ENCODE peak calls at places on chromosomes 3 and 15, in nine cellular contexts. O is kidney epithelial cell, J is psoas muscle, S is tibial artery, F is cardiac muscle cell, W is MM.1S, Y is upper lobe of right lung, G is breast epithelium, C is A549. Z is an unnamed sample.

GRCh38 chr15:86555939-86556725 is 476.5 kb downstream of the AGBL1 start:
- DNase-seq in C (peak), O (no peak), Y (no peak), S (no peak), W (no peak), J (no peak), G (no peak), F (no peak), Z (no peak)

GRCh38 chr3:177262396-177262795 is 65.1 kb upstream of the TBL1XR1 start:
- DNase-seq in G (no peak), Y (no peak), O (peak), F (no peak), J (no peak), C (no peak), W (no peak), S (no peak), Z (no peak)

GRCh38 chr3:94887056-94887455 is 824.2 kb downstream of the NSUN3 start:
- DNase-seq in C (no peak), O (no peak), W (no peak), Y (no peak), F (peak), J (no peak), G (no peak), S (no peak), Z (no peak)

GRCh38 chr3:126441256-126441880 is 34.3 kb downstream of the ZXDC start:
- DNase-seq in W (no peak), C (no peak), Y (peak), F (no peak), O (no peak), G (no peak), J (no peak), S (no peak), Z (no peak)

GRCh38 chr15:65870889-65871533 is 1.7 kb downstream of the RAB11A start:
- DNase-seq in F (peak), C (peak), S (no peak), O (no peak), J (no peak), Y (no peak), W (no peak), G (no peak), Z (no peak)

GRCh38 chr3:157159037-157159761 is 748 bp downstream of the CCNL1 start:
- DNase-seq in W (peak), O (no peak), Y (peak), S (peak), C (peak), F (peak), J (peak), G (peak), Z (no peak)

GRCh38 chr3:20197775-20198174 is 11.8 kb upstream of the SGO1 start:
- DNase-seq in O (no peak), S (no peak), C (no peak), W (no peak), G (no peak), J (no peak), Y (no peak), F (no peak), Z (no peak)

GRCh38 chr3:159077860-159078259 is 276.0 kb downstream of the MFSD1 start:
- DNase-seq in Y (no peak), O (no peak), F (peak), G (no peak), W (no peak), S (no peak), C (no peak), J (no peak), Z (peak)

GRCh38 chr3:194072097-194072428 is 63.9 kb upstream of the HES1 start:
- DNase-seq in F (no peak), J (no peak), S (no peak), Y (no peak), C (no peak), G (no peak), O (no peak), W (no peak), Z (no peak)

GRCh38 chr15:31392761-31393401 is 66.2 kb downstream of the KLF13 start:
- DNase-seq in W (no peak), Y (no peak), C (no peak), G (no peak), O (no peak), J (no peak), S (no peak), F (peak), Z (no peak)

GRCh38 chr15:81298606-81299005 is 25.3 kb downstream of the STARD5 start:
- DNase-seq in W (no peak), O (no peak), S (peak), Y (no peak), F (no peak), G (no peak), J (no peak), C (no peak), Z (no peak)

GRCh38 chr3:101940521-101940992 is 91.2 kb downstream of the NFKBIZ start:
- DNase-seq in O (peak), G (no peak), Y (peak), W (no peak), C (peak), S (no peak), J (peak), F (peak), Z (peak)

GRCh38 chr15:44536298-44536961 is 517 bp upstream of the EIF3J start:
- DNase-seq in F (no peak), O (peak), G (peak), C (no peak), Y (peak), W (peak), S (peak), J (peak), Z (peak)

GRCh38 chr15:75758071-75758872 is 45.6 kb upstream of the CSPG4 start:
- DNase-seq in S (peak), Y (peak), J (peak), O (no peak), F (peak), G (peak), C (peak), W (peak), Z (peak)

GRCh38 chr15:70466895-70467529 is 296.3 kb downstream of the UACA start:
- DNase-seq in J (no peak), W (peak), F (peak), C (peak), O (no peak), S (peak), G (no peak), Y (peak), Z (peak)

GRCh38 chr15:43463542-43463941 is 29.4 kb downstream of the TP53BP1 start:
- DNase-seq in O (no peak), G (no peak), J (no peak), S (no peak), C (no peak), F (peak), Y (no peak), W (no peak), Z (no peak)

GRCh38 chr3:159804726-159805410 is 183.8 kb upstream of the IL12A start:
- DNase-seq in F (peak), G (peak), J (peak), O (no peak), S (peak), C (peak), Y (no peak), W (peak), Z (peak)

GRCh38 chr3:147311716-147312115 is 94.6 kb downstream of the ZIC4 start:
- DNase-seq in S (no peak), J (no peak), C (no peak), W (no peak), F (no peak), O (no peak), G (no peak), Y (no peak), Z (peak)

GRCh38 chr3:194254032-194254431 is 97.1 kb downstream of the CPN2 start:
- DNase-seq in J (no peak), F (no peak), Y (no peak), W (no peak), S (no peak), G (no peak), O (no peak), C (no peak), Z (no peak)

GRCh38 chr3:148727242-148727641 is 29.5 kb downstream of the AGTR1 start:
- DNase-seq in W (peak), Y (no peak), C (peak), S (no peak), O (no peak), J (no peak), F (peak), G (peak), Z (no peak)

GRCh38 chr15:101010781-101011180 is 91.6 kb downstream of the LRRK1 start:
- DNase-seq in G (no peak), S (no peak), J (no peak), W (no peak), C (no peak), F (no peak), Y (no peak), O (no peak), Z (no peak)

GRCh38 chr15:44712108-44713005 is 1.0 kb downstream of the B2M start:
- DNase-seq in C (peak), G (peak), O (peak), S (peak), F (peak), J (peak), Y (peak), W (peak), Z (peak)

GRCh38 chr3:35789039-35789438 is 149.7 kb downstream of the ARPP21 start:
- DNase-seq in J (peak), S (no peak), C (no peak), G (no peak), F (no peak), Y (no peak), O (no peak), W (no peak), Z (no peak)

GRCh38 chr15:43912991-43913927 is 86.5 kb downstream of the WDR76 start:
- DNase-seq in F (peak), O (peak), J (no peak), Y (no peak), G (no peak), C (peak), S (peak), W (no peak), Z (peak)

GRCh38 chr15:52491460-52491859 is 37.2 kb downstream of the MYO5A start:
- DNase-seq in O (no peak), S (no peak), J (no peak), G (no peak), Y (no peak), W (no peak), C (no peak), F (peak), Z (no peak)

GRCh38 chr3:130539005-130539404 is 22.0 kb downstream of the COL6A6 start:
- DNase-seq in C (peak), J (no peak), S (no peak), W (peak), F (peak), Y (peak), O (peak), G (no peak), Z (no peak)

GRCh38 chr3:53604232-53604631 is 109.8 kb downstream of the CACNA1D start:
- DNase-seq in W (no peak), S (no peak), F (no peak), O (no peak), Y (no peak), C (no peak), G (no peak), J (no peak), Z (no peak)

GRCh38 chr15:29127506-29128430 is 141.9 kb downstream of the NSMCE3 start:
- DNase-seq in S (no peak), Y (peak), J (peak), C (no peak), G (no peak), W (no peak), O (no peak), F (no peak), Z (no peak)

GRCh38 chr3:48507256-48508061 is 3.5 kb upstream of the SHISA5 start:
- DNase-seq in J (peak), G (peak), F (peak), W (peak), O (peak), C (peak), Y (peak), S (peak), Z (no peak)
- TF ChIP-seq CTCF in J (peak), G (no peak), F (peak), W (peak), O (peak), C (peak), Y (peak), S (peak), Z (peak)

DNA sequence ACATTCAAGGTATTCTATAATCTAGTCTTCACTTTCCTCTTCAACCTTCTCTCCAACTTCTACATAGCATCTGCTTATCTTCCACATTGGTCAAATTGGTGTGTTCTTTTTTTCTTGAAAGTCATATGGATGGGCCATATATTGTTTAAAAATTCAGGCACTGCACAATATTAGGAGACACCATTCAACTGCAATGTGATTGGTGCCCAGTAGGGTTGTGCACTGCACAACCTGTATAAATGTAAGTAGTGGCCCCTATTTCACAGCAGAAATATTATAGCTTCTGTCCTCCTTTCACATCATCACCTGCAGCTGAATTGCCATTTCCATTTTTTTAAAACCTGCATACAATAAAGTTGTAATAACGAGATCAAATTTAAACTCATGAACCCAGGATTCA is 18.1 kb upstream of the GOLIM4 start:
- DNase-seq in C (no peak), F (no peak), Y (no peak), G (no peak), J (no peak), O (no peak), W (no peak), S (no peak), Z (no peak)
- TF ChIP-seq CTCF in C (no peak), F (no peak), Y (no peak), G (no peak), J (no peak), O (no peak), W (no peak), S (no peak), Z (no peak)

GRCh38 chr3:151067158-151067557 is 18.3 kb upstream of the MED12L start:
- DNase-seq in J (no peak), Y (no peak), S (no peak), C (peak), F (peak), O (no peak), G (no peak), W (peak), Z (no peak)
- TF ChIP-seq CTCF in J (no peak), Y (no peak), S (no peak), C (peak), F (peak), O (no peak), G (no peak), W (peak), Z (no peak)

DNA sequence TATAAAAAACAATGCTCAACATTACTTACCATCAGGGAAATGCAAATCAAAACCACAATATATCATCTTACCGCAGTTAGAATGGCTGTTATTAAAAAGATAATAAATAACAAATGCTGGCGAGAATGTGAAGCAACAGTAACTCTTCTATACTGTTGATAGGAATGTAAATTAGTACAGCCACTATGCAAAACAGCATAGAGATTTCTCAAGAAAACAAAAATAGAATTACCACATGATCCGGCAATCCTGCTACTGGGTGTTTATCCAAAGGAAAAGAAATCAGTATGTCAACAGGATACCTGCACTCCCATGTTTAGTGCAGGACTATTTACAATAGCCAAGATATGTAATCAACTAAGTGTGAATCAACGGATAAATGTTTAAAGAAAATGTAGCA is 48.1 kb downstream of the ADAM10 start:
- DNase-seq in Y (no peak), C (no peak), O (no peak), J (no peak), F (no peak), G (no peak), W (no peak), S (no peak), Z (no peak)
- TF ChIP-seq CTCF in Y (no peak), C (no peak), O (no peak), J (no peak), F (no peak), G (no peak), W (no peak), S (no peak), Z (no peak)

Z was measured in AG04450.